ENCODE peak calls at places on chromosomes 12 and 14, in four cellular contexts. T is uterus, H is NCI-H1436, W is AG09309. F is an unnamed sample.

GRCh38 chr14:81164167-81164774 is 56.5 kb downstream of the GTF2A1 start:
- DNase-seq in T (peak), H (peak), W (peak), F (peak)

GRCh38 chr14:52850520-52850919 is 59.1 kb upstream of the GNPNAT1 start:
- DNase-seq in T (no peak), H (no peak), W (no peak), F (no peak)

GRCh38 chr14:91858536-91859275 is 8.6 kb downstream of the TC2N start:
- DNase-seq in T (no peak), H (no peak), W (peak), F (peak)

GRCh38 chr14:92599786-92600185 is 86.2 kb downstream of the RIN3 start:
- DNase-seq in T (no peak), H (no peak), W (no peak), F (no peak)

GRCh38 chr12:47867496-47867941 is 37.3 kb downstream of the VDR start:
- DNase-seq in T (no peak), H (no peak), W (peak), F (peak)

GRCh38 chr12:97148941-97149559 is 242.0 kb downstream of the NEDD1 start:
- DNase-seq in T (no peak), H (peak), W (no peak), F (no peak)

GRCh38 chr12:96233941-96234461 is 39.8 kb downstream of the ELK3 start:
- DNase-seq in T (peak), H (no peak), W (peak), F (peak)

GRCh38 chr12:44930972-44931600 is 55.0 kb upstream of the NELL2 start:
- DNase-seq in T (no peak), H (peak), W (peak), F (peak)

GRCh38 chr14:69896080-69896479 is 16.9 kb downstream of the SMOC1 start:
- DNase-seq in T (no peak), H (no peak), W (no peak), F (no peak)

GRCh38 chr12:13851828-13852227 is 129.6 kb downstream of the GRIN2B start:
- DNase-seq in T (no peak), H (no peak), W (no peak), F (no peak)

GRCh38 chr14:63342381-63342780 is 23.6 kb upstream of the GPHB5 start:
- DNase-seq in T (no peak), H (peak), W (no peak), F (no peak)

GRCh38 chr12:104503191-104503590 is 46.4 kb downstream of the CHST11 start:
- DNase-seq in T (no peak), H (no peak), W (no peak), F (no peak)

GRCh38 chr12:89333564-89334252 is 18.6 kb downstream of the DUSP6 start:
- DNase-seq in T (no peak), H (no peak), W (no peak), F (no peak)

GRCh38 chr12:47949441-47950341 is 13.7 kb upstream of the TMEM106C start:
- DNase-seq in T (peak), H (peak), W (peak), F (no peak)

GRCh38 chr14:69479696-69480095 is 4.8 kb upstream of the PLEKHD1 start:
- DNase-seq in T (no peak), H (no peak), W (no peak), F (no peak)

GRCh38 chr14:61752626-61753025 is 9.6 kb upstream of the SNAPC1 start:
- DNase-seq in T (no peak), H (no peak), W (no peak), F (no peak)

GRCh38 chr14:57982161-57982560 is 116.3 kb upstream of the SLC35F4 start:
- DNase-seq in T (no peak), H (no peak), W (no peak), F (no peak)

F was measured in GM04504.